ENCODE peak calls at places on chromosome 9, in six cellular contexts. E is fibroblast of the aortic adventitia, Q is cardiac fibroblast, S is dorsolateral prefrontal cortex, X is fibroblast of lung, V is AG04450. N is an unnamed sample.

GRCh38 chr9:734831-735511 is 106.5 kb upstream of the DMRT1 start:
- DNase-seq in V (peak; percentile 89), X (peak; percentile 98), E (peak; percentile 98), Q (peak; percentile 97), S (no peak), N (no peak)

GRCh38 chr9:113219186-113219936 is 1.7 kb downstream of the FKBP15 start:
- DNase-seq in S (no peak), V (no peak), Q (no peak), E (no peak), X (no peak), N (no peak)

GRCh38 chr9:21813575-21814473 is 11.4 kb downstream of the MTAP start:
- DNase-seq in X (peak; percentile 88), S (peak; percentile 23), E (peak; percentile 94), V (peak; percentile 68), Q (peak; percentile 89), N (no peak)

GRCh38 chr9:21810388-21810787 is 8.0 kb downstream of the MTAP start:
- DNase-seq in S (no peak), V (no peak), E (peak; percentile 27), Q (peak; percentile 53), X (peak; percentile 20), N (no peak)

GRCh38 chr9:134048582-134048968 is 19.3 kb downstream of the BRD3 start:
- DNase-seq in S (no peak), V (no peak), Q (no peak), E (no peak), X (no peak), N (no peak)

GRCh38 chr9:126388964-126389363 is 62.3 kb downstream of the MVB12B start:
- DNase-seq in Q (no peak), X (no peak), E (no peak), S (no peak), V (no peak), N (no peak)

GRCh38 chr9:127525426-127526188 is 74.3 kb downstream of the LRSAM1 start:
- DNase-seq in S (no peak), E (peak; percentile 63), V (no peak), X (peak; percentile 71), Q (peak; percentile 67), N (peak; percentile 24)

GRCh38 chr9:92266486-92266885 is 27.0 kb downstream of the IARS1 start:
- DNase-seq in V (no peak), S (peak; percentile 71), E (no peak), Q (no peak), X (peak; percentile 4), N (no peak)

GRCh38 chr9:73451003-73451402 is 299.3 kb downstream of the ANXA1 start:
- DNase-seq in S (no peak), E (no peak), V (no peak), Q (no peak), X (no peak), N (no peak)

GRCh38 chr9:135282001-135282731 is 194.7 kb downstream of the OLFM1 start:
- DNase-seq in V (no peak), E (peak; percentile 30), Q (peak; percentile 34), S (peak; percentile 89), X (peak; percentile 4), N (peak; percentile 73)

GRCh38 chr9:131875828-131876485 is 136.1 kb upstream of the RAPGEF1 start:
- DNase-seq in V (no peak), Q (no peak), X (peak; percentile 32), E (peak; percentile 9), S (no peak), N (peak; percentile 25)

DNA sequence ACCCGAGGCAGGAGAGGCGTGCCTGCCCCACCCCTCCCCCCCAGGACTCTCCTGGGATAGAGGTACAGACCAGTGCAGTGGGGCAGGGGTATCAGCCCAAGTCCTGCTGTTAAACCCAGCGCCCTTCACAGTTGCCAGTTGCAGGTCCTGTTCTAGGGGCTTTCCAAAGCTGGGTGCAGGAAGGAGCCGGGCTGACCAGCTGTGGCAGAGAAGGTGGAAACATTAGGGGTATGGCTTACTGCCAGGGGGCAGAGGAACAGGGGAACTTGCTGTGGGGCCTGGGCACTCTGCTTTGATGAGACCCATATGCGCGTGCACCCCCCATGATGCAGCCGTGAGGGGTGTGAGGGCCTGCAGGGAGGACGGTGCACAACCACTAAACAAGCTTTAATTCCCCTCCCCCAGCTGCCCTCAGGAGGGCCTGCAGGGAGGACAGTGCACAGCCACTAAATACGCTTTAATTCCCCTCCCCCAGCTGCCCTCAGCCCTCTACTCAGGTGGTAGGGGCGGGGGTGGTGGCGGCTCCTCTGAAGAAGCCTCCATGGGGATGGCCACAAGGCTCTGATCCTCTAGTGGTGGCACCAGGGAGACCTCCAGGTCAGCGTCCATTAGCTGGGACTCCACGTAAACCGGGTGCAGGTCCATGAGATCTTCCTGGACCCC is 766 bp upstream of the LRRC26 start:
- DNase-seq in E (no peak), V (no peak), X (no peak), Q (no peak), S (no peak), N (no peak)
- H3K4me3 ChIP-seq in E (no peak overlapping the region), V (no peak overlapping the region), X (no peak overlapping the region), Q (no peak overlapping the region), S (no peak overlapping the region), N (no peak overlapping the region)

GRCh38 chr9:6415266-6415665 is 2.3 kb downstream of the UHRF2 start:
- DNase-seq in E (no peak), X (no peak), V (no peak), S (no peak), Q (no peak), N (no peak)
- H3K4me3 ChIP-seq in E (peak overlapping the region; percentile 92), X (peak overlapping the region; percentile 78), V (peak overlapping the region; percentile 91), S (no peak overlapping the region), Q (peak overlapping the region; percentile 89), N (peak overlapping the region; percentile 74)

GRCh38 chr9:2838984-2839367 is 4.9 kb downstream of the PUM3 start:
- DNase-seq in X (peak; percentile 47), V (no peak), E (no peak), S (no peak), Q (peak; percentile 29), N (no peak)
- H3K4me3 ChIP-seq in X (peak overlapping the region; percentile 6), V (peak overlapping the region; percentile 38), E (peak overlapping the region; percentile 57), S (peak overlapping the region; percentile 10), Q (no peak overlapping the region), N (no peak overlapping the region)

GRCh38 chr9:111029260-111029659 is 9.0 kb downstream of the LPAR1 start:
- DNase-seq in V (no peak), X (no peak), S (no peak), Q (no peak), E (no peak), N (peak; percentile 70)
- H3K4me3 ChIP-seq in V (no peak overlapping the region), X (no peak overlapping the region), S (no peak overlapping the region), Q (no peak overlapping the region), E (no peak overlapping the region), N (no peak overlapping the region)

GRCh38 chr9:117300686-117301085 is 114.2 kb downstream of the ASTN2 start:
- DNase-seq in E (no peak), V (no peak), Q (no peak), S (no peak), X (no peak), N (no peak)
- H3K4me3 ChIP-seq in E (no peak overlapping the region), V (no peak overlapping the region), Q (no peak overlapping the region), S (no peak overlapping the region), X (no peak overlapping the region), N (no peak overlapping the region)

GRCh38 chr9:33161011-33161588 is 6.0 kb downstream of the B4GALT1 start:
- DNase-seq in X (peak; percentile 96), V (peak; percentile 90), Q (peak; percentile 95), S (no peak), E (peak; percentile 96), N (no peak)
- H3K4me3 ChIP-seq in X (peak overlapping the region; percentile 14), V (peak overlapping the region; percentile 31), Q (no peak overlapping the region), S (no peak overlapping the region), E (peak overlapping the region; percentile 99), N (no peak overlapping the region)

GRCh38 chr9:38090170-38090569 is 21.1 kb upstream of the SHB start:
- DNase-seq in E (no peak), S (no peak), V (no peak), X (no peak), Q (no peak), N (no peak)

GRCh38 chr9:38096238-38096805 is 27.3 kb upstream of the SHB start:
- DNase-seq in V (no peak), E (no peak), X (no peak), Q (no peak), S (no peak), N (no peak)

GRCh38 chr9:38091310-38092199 is 22.5 kb upstream of the SHB start:
- DNase-seq in E (no peak), V (no peak), X (no peak), S (no peak), Q (no peak), N (no peak)

GRCh38 chr9:38092200-38092524 is 23.1 kb upstream of the SHB start:
- DNase-seq in X (no peak), Q (no peak), E (no peak), S (no peak), V (no peak), N (no peak)

DNA sequence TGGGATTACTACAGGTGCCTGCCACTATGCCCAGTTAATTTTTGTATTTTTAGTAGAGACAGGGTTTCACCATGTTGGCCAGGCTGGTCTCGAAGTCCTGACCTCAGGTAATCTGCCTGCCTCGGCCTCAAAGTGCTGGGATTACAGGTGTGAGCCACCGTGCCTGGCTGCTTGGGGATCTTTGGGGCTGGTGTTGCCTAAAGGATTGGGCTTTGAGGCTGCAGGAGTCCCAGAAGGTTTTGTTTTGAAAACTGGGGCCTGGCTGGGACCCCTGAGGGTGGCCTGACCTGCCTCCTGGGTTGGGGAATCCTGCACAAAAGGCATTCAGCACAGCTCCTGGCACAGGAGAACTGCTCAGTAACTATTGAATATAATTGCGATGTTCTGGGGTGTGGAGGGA is 25.1 kb upstream of the SHB start:
- DNase-seq in S (no peak), E (no peak), X (no peak), Q (no peak), V (no peak), N (no peak)
- H3K4me3 ChIP-seq in S (no peak overlapping the region), E (no peak overlapping the region), X (no peak overlapping the region), Q (no peak overlapping the region), V (no peak overlapping the region), N (no peak overlapping the region)

GRCh38 chr9:78132688-78133033 is 101.0 kb upstream of the GNAQ start:
- DNase-seq in E (peak; percentile 10), X (peak; percentile 23), V (no peak), Q (no peak), S (no peak), N (peak; percentile 61)
- H3K4me3 ChIP-seq in E (peak overlapping the region; percentile 15), X (peak overlapping the region; percentile 43), V (peak overlapping the region; percentile 24), Q (no peak overlapping the region), S (no peak overlapping the region), N (peak overlapping the region; percentile 28)